ENCODE peak calls at places on chromosomes 16 and 17, in seven cellular contexts. E, S, K, J, V, C and Y are unnamed samples. For H3K9me3, the result is how much of the 10 kb centered on the place peaks cover.

GRCh38 chr16:21076186-21076883 is 74.3 kb downstream of the DNAH3 start:
- DNase-seq in E (no peak), S (no peak), K (no peak), J (no peak), V (no peak), C (no peak), Y (no peak)

GRCh38 chr17:34533811-34534527 is 45.4 kb upstream of the TMEM132E start:
- DNase-seq in E (no peak), S (no peak), K (no peak), J (no peak), V (no peak), C (no peak), Y (no peak)

GRCh38 chr17:33520404-33521032 is 227.4 kb upstream of the ASIC2 start:
- DNase-seq in E (peak), S (no peak), K (peak), J (peak), V (peak), C (peak), Y (peak)

GRCh38 chr17:37530420-37530819 is 40.7 kb downstream of the DUSP14 start:
- DNase-seq in E (no peak), S (no peak), K (no peak), J (no peak), V (no peak), C (no peak), Y (no peak)

GRCh38 chr17:82876602-82877391 is 37.0 kb upstream of the ZNF750 start:
- DNase-seq in E (peak), S (peak), K (no peak), J (peak), V (no peak), C (peak), Y (no peak)

GRCh38 chr16:69330286-69331109 is at the start of gene PDF:
- DNase-seq in E (peak), S (peak), K (peak), J (peak), V (peak), C (peak), Y (peak)

GRCh38 chr17:64118452-64118979 is 11.4 kb downstream of the ERN1 start:
- DNase-seq in E (peak), S (no peak), K (no peak), J (peak), V (no peak), C (peak), Y (no peak)

GRCh38 chr16:73949574-73950348 is 346.9 kb upstream of the PSMD7 start:
- DNase-seq in E (peak), S (peak), K (no peak), J (no peak), V (no peak), C (no peak), Y (no peak)

GRCh38 chr16:30458561-30459394 is 13.1 kb upstream of the SEPHS2 start:
- DNase-seq in E (no peak), S (no peak), K (peak), J (peak), V (no peak), C (no peak), Y (peak)

GRCh38 chr17:52828621-52829020 is 670.1 kb upstream of the CA10 start:
- DNase-seq in E (no peak), S (no peak), K (no peak), J (no peak), V (no peak), C (peak), Y (no peak)

GRCh38 chr17:42118545-42118944 is 2.6 kb downstream of the KAT2A start:
- DNase-seq in E (no peak), S (no peak), K (no peak), J (no peak), V (peak), C (no peak), Y (no peak)

GRCh38 chr17:13550291-13550690 is 51.4 kb downstream of the HS3ST3A1 start:
- DNase-seq in E (no peak), S (no peak), K (no peak), J (no peak), V (no peak), C (no peak), Y (no peak)

GRCh38 chr17:64491995-64492394 is 4.9 kb downstream of the POLG2 start:
- DNase-seq in E (no peak), S (no peak), K (no peak), J (no peak), V (no peak), C (no peak), Y (no peak)

GRCh38 chr17:57002904-57003303 is 25.0 kb downstream of the SCPEP1 start:
- DNase-seq in E (no peak), S (no peak), K (no peak), J (no peak), V (no peak), C (no peak), Y (no peak)

GRCh38 chr17:81492202-81492601 is 20.4 kb downstream of the ACTG1 start:
- DNase-seq in E (no peak), S (no peak), K (no peak), J (no peak), V (no peak), C (no peak), Y (no peak)

GRCh38 chr17:58527949-58528348 is 13.5 kb upstream of the MTMR4 start:
- DNase-seq in E (no peak), S (no peak), K (no peak), J (no peak), V (no peak), C (no peak), Y (no peak)

GRCh38 chr17:72691601-72692000 is 400.9 kb downstream of the SLC39A11 start:
- DNase-seq in E (no peak), S (peak), K (no peak), J (no peak), V (no peak), C (no peak), Y (no peak)

GRCh38 chr17:43042025-43042424 is 17.0 kb downstream of the RND2 start:
- DNase-seq in E (no peak), S (no peak), K (no peak), J (no peak), V (no peak), C (peak), Y (no peak)

GRCh38 chr16:65600629-65601028 is 478.8 kb upstream of the CDH11 start:
- DNase-seq in E (no peak), S (no peak), K (no peak), J (no peak), V (no peak), C (no peak), Y (no peak)

GRCh38 chr16:3383045-3383448 is 17.8 kb downstream of the ZSCAN32 start:
- DNase-seq in E (no peak), S (no peak), K (no peak), J (no peak), V (no peak), C (no peak), Y (no peak)
- H3K9me3 ChIP-seq in E (under half), S (half or more), K (half or more), J (half or more), V (half or more), C (under half), Y (half or more)

GRCh38 chr16:854808-855410 is 54.4 kb upstream of the GNG13 start:
- DNase-seq in E (no peak), S (no peak), K (no peak), J (no peak), V (no peak), C (no peak), Y (no peak)
- H3K9me3 ChIP-seq in E (under half), S (half or more), K (under half), J (under half), V (under half), C (under half), Y (under half)

GRCh38 chr16:3497771-3498170 is 2.5 kb upstream of the C16orf90 start:
- DNase-seq in E (no peak), S (no peak), K (no peak), J (peak), V (no peak), C (no peak), Y (no peak)
- H3K9me3 ChIP-seq in E (under half), S (under half), K (under half), J (under half), V (under half), C (under half), Y (under half)

GRCh38 chr16:88368036-88368435 is 14.7 kb upstream of the ZNF469 start:
- DNase-seq in E (no peak), S (no peak), K (no peak), J (peak), V (no peak), C (no peak), Y (no peak)

GRCh38 chr16:88370365-88370764 is 12.4 kb upstream of the ZNF469 start:
- DNase-seq in E (no peak), S (no peak), K (no peak), J (peak), V (no peak), C (no peak), Y (no peak)

GRCh38 chr16:88369447-88370008 is 13.2 kb upstream of the ZNF469 start:
- DNase-seq in E (no peak), S (no peak), K (no peak), J (peak), V (no peak), C (no peak), Y (no peak)

GRCh38 chr16:88367560-88367959 is 15.2 kb upstream of the ZNF469 start:
- DNase-seq in E (no peak), S (no peak), K (no peak), J (peak), V (no peak), C (no peak), Y (no peak)

DNA sequence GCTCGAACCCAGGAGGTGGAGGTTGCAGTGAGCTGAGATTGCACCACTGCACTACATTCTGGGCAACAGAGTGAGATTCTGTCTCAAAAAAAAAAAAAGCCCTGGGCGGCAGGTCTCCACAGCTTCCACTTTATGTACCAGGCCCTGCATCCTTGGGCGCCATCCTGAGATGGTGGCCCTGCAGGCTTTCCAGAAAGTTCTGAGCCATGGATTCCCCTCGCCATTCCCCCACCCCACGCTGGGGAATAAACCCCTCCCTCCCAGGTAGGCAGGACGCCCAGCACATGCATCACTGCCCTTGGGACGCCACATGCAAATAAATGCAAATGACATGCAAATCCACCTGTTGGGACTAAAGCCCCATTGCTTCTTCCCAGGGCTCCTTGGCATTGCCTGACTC is 13.8 kb upstream of the ZNF469 start:
- DNase-seq in E (no peak), S (no peak), K (no peak), J (no peak), V (no peak), C (no peak), Y (no peak)
- H3K9me3 ChIP-seq in E (under half), S (under half), K (under half), J (under half), V (under half), C (under half), Y (under half)

GRCh38 chr16:35314298-35314697 is 1854.9 kb downstream of the TP53TG3F start:
- DNase-seq in E (no peak), S (no peak), K (no peak), J (no peak), V (no peak), C (no peak), Y (no peak)

GRCh38 chr16:35308674-35309073 is 1849.3 kb downstream of the TP53TG3F start:
- DNase-seq in E (no peak), S (no peak), K (no peak), J (no peak), V (no peak), C (no peak), Y (no peak)

GRCh38 chr16:35306915-35307314 is 1847.5 kb downstream of the TP53TG3F start:
- DNase-seq in E (no peak), S (no peak), K (no peak), J (no peak), V (no peak), C (no peak), Y (no peak)

GRCh38 chr16:35310999-35311398 is 1851.6 kb downstream of the TP53TG3F start:
- DNase-seq in E (no peak), S (no peak), K (no peak), J (no peak), V (no peak), C (no peak), Y (no peak)

GRCh38 chr16:35311475-35311874 is 1852.1 kb downstream of the TP53TG3F start:
- DNase-seq in E (no peak), S (no peak), K (no peak), J (no peak), V (no peak), C (no peak), Y (no peak)
- H3K9me3 ChIP-seq in E (under half), S (half or more), K (under half), J (under half), V (under half), C (under half), Y (under half)

GRCh38 chr17:5097101-5097834 is 14.4 kb downstream of the ZNF232 start:
- DNase-seq in E (peak), S (no peak), K (no peak), J (peak), V (no peak), C (peak), Y (no peak)
- H3K9me3 ChIP-seq in E (under half), S (half or more), K (under half), J (under half), V (half or more), C (under half), Y (under half)

GRCh38 chr16:12160815-12161550 is 184.4 kb downstream of the SNX29 start:
- DNase-seq in E (no peak), S (no peak), K (no peak), J (no peak), V (no peak), C (no peak), Y (no peak)
- H3K9me3 ChIP-seq in E (under half), S (under half), K (under half), J (under half), V (under half), C (under half), Y (under half)

GRCh38 chr16:35234679-35235078 is 1775.3 kb downstream of the TP53TG3F start:
- DNase-seq in E (no peak), S (no peak), K (no peak), J (no peak), V (no peak), C (no peak), Y (no peak)
- H3K9me3 ChIP-seq in E (under half), S (under half), K (under half), J (under half), V (under half), C (under half), Y (under half)